ENCODE peak calls at places on chromosomes 11 and 22, in eight cellular contexts. One of them, this sample, is unnamed.

GRCh38 chr11:71139516-71140205 is 112.7 kb downstream of the SHANK2 start:
- DNase-seq in dorsolateral prefrontal cortex: peak
- DNase-seq in cardiac fibroblast: peak
- DNase-seq in H9: no peak
- DNase-seq in mammary epithelial cell: peak
- DNase-seq in kidney: peak
- DNase-seq in A549: no peak
- DNase-seq in HFFc6: no peak
- DNase-seq in this sample: no peak

GRCh38 chr22:43953988-43954771 is 1.1 kb upstream of the SAMM50 start:
- DNase-seq in kidney: no peak
- DNase-seq in dorsolateral prefrontal cortex: no peak
- DNase-seq in A549: no peak
- DNase-seq in cardiac fibroblast: no peak
- DNase-seq in HFFc6: no peak
- DNase-seq in mammary epithelial cell: no peak
- DNase-seq in H9: no peak
- DNase-seq in this sample: no peak

GRCh38 chr11:71199226-71199815 is 53.1 kb downstream of the SHANK2 start:
- DNase-seq in kidney: peak
- DNase-seq in H9: no peak
- DNase-seq in dorsolateral prefrontal cortex: no peak
- DNase-seq in cardiac fibroblast: no peak
- DNase-seq in HFFc6: no peak
- DNase-seq in A549: no peak
- DNase-seq in mammary epithelial cell: no peak
- DNase-seq in this sample: no peak

GRCh38 chr11:127474735-127475134 is 474.2 kb upstream of the KIRREL3 start:
- DNase-seq in dorsolateral prefrontal cortex: no peak
- DNase-seq in mammary epithelial cell: no peak
- DNase-seq in A549: no peak
- DNase-seq in cardiac fibroblast: no peak
- DNase-seq in H9: no peak
- DNase-seq in kidney: no peak
- DNase-seq in HFFc6: no peak
- DNase-seq in this sample: no peak

GRCh38 chr11:125263268-125263790 is 98.8 kb downstream of the PKNOX2 start:
- DNase-seq in cardiac fibroblast: peak
- DNase-seq in dorsolateral prefrontal cortex: peak
- DNase-seq in HFFc6: peak
- DNase-seq in H9: peak
- DNase-seq in kidney: peak
- DNase-seq in A549: no peak
- DNase-seq in mammary epithelial cell: peak
- DNase-seq in this sample: peak

GRCh38 chr11:86678823-86679222 is 6.4 kb upstream of the ME3 start:
- DNase-seq in kidney: no peak
- DNase-seq in cardiac fibroblast: no peak
- DNase-seq in A549: no peak
- DNase-seq in dorsolateral prefrontal cortex: no peak
- DNase-seq in mammary epithelial cell: peak
- DNase-seq in H9: no peak
- DNase-seq in HFFc6: peak
- DNase-seq in this sample: no peak

GRCh38 chr11:104164028-104164520 is at the start of gene PDGFD:
- DNase-seq in cardiac fibroblast: peak
- DNase-seq in H9: peak
- DNase-seq in mammary epithelial cell: peak
- DNase-seq in kidney: peak
- DNase-seq in HFFc6: peak
- DNase-seq in A549: peak
- DNase-seq in dorsolateral prefrontal cortex: peak
- DNase-seq in this sample: peak

GRCh38 chr11:69284081-69284511 is 9.9 kb upstream of the MYEOV start:
- DNase-seq in H9: no peak
- DNase-seq in A549: no peak
- DNase-seq in cardiac fibroblast: no peak
- DNase-seq in kidney: peak
- DNase-seq in HFFc6: no peak
- DNase-seq in dorsolateral prefrontal cortex: no peak
- DNase-seq in mammary epithelial cell: no peak
- DNase-seq in this sample: no peak

GRCh38 chr11:118882489-118882888 is 1.2 kb upstream of the CXCR5 start:
- DNase-seq in H9: no peak
- DNase-seq in dorsolateral prefrontal cortex: no peak
- DNase-seq in mammary epithelial cell: no peak
- DNase-seq in kidney: no peak
- DNase-seq in HFFc6: no peak
- DNase-seq in cardiac fibroblast: no peak
- DNase-seq in A549: no peak
- DNase-seq in this sample: no peak

GRCh38 chr11:116457336-116458007 is 315.3 kb downstream of the BUD13 start:
- DNase-seq in H9: no peak
- DNase-seq in HFFc6: no peak
- DNase-seq in cardiac fibroblast: no peak
- DNase-seq in dorsolateral prefrontal cortex: no peak
- DNase-seq in mammary epithelial cell: no peak
- DNase-seq in A549: no peak
- DNase-seq in kidney: no peak
- DNase-seq in this sample: no peak

GRCh38 chr11:125257185-125257584 is 92.6 kb downstream of the PKNOX2 start:
- DNase-seq in A549: peak
- DNase-seq in dorsolateral prefrontal cortex: no peak
- DNase-seq in H9: peak
- DNase-seq in kidney: no peak
- DNase-seq in HFFc6: no peak
- DNase-seq in mammary epithelial cell: no peak
- DNase-seq in cardiac fibroblast: no peak
- DNase-seq in this sample: no peak

GRCh38 chr22:20591660-20592310 is 84.4 kb downstream of the MED15 start:
- DNase-seq in A549: no peak
- DNase-seq in dorsolateral prefrontal cortex: no peak
- DNase-seq in kidney: no peak
- DNase-seq in HFFc6: peak
- DNase-seq in mammary epithelial cell: no peak
- DNase-seq in H9: peak
- DNase-seq in cardiac fibroblast: no peak
- DNase-seq in this sample: no peak

GRCh38 chr22:30079952-30080533 is at the start of gene HORMAD2:
- DNase-seq in dorsolateral prefrontal cortex: no peak
- DNase-seq in mammary epithelial cell: no peak
- DNase-seq in HFFc6: no peak
- DNase-seq in A549: no peak
- DNase-seq in H9: peak
- DNase-seq in cardiac fibroblast: peak
- DNase-seq in kidney: peak
- DNase-seq in this sample: peak

GRCh38 chr11:44506375-44507016 is 59.0 kb upstream of the CD82 start:
- DNase-seq in kidney: no peak
- DNase-seq in HFFc6: no peak
- DNase-seq in A549: no peak
- DNase-seq in H9: no peak
- DNase-seq in cardiac fibroblast: no peak
- DNase-seq in mammary epithelial cell: no peak
- DNase-seq in dorsolateral prefrontal cortex: no peak
- DNase-seq in this sample: no peak

GRCh38 chr11:35529971-35530495 is 4.6 kb upstream of the PAMR1 start:
- DNase-seq in kidney: no peak
- DNase-seq in H9: no peak
- DNase-seq in HFFc6: peak
- DNase-seq in mammary epithelial cell: peak
- DNase-seq in dorsolateral prefrontal cortex: no peak
- DNase-seq in A549: no peak
- DNase-seq in cardiac fibroblast: peak
- DNase-seq in this sample: no peak

GRCh38 chr11:114060402-114061052 is 1.0 kb downstream of the ZBTB16 start:
- DNase-seq in A549: no peak
- DNase-seq in HFFc6: no peak
- DNase-seq in dorsolateral prefrontal cortex: no peak
- DNase-seq in cardiac fibroblast: no peak
- DNase-seq in H9: peak
- DNase-seq in mammary epithelial cell: peak
- DNase-seq in kidney: peak
- DNase-seq in this sample: peak

GRCh38 chr22:47408409-47408808 is 646.0 kb downstream of the TBC1D22A start:
- DNase-seq in A549: peak
- DNase-seq in H9: no peak
- DNase-seq in kidney: peak
- DNase-seq in HFFc6: no peak
- DNase-seq in mammary epithelial cell: no peak
- DNase-seq in cardiac fibroblast: no peak
- DNase-seq in dorsolateral prefrontal cortex: no peak
- DNase-seq in this sample: no peak

GRCh38 chr22:45804986-45805325 is 133.3 kb downstream of the ATXN10 start:
- DNase-seq in cardiac fibroblast: peak
- DNase-seq in HFFc6: peak
- DNase-seq in kidney: no peak
- DNase-seq in mammary epithelial cell: peak
- DNase-seq in dorsolateral prefrontal cortex: no peak
- DNase-seq in H9: no peak
- DNase-seq in A549: peak
- DNase-seq in this sample: no peak

GRCh38 chr11:43987384-43988039 is 45.1 kb downstream of the C11orf96 start:
- DNase-seq in HFFc6: peak
- DNase-seq in dorsolateral prefrontal cortex: no peak
- DNase-seq in H9: no peak
- DNase-seq in cardiac fibroblast: peak
- DNase-seq in mammary epithelial cell: peak
- DNase-seq in A549: no peak
- DNase-seq in kidney: peak
- DNase-seq in this sample: no peak

GRCh38 chr11:127056338-127056971 is 55.9 kb upstream of the KIRREL3 start:
- DNase-seq in HFFc6: peak
- DNase-seq in mammary epithelial cell: peak
- DNase-seq in cardiac fibroblast: no peak
- DNase-seq in dorsolateral prefrontal cortex: no peak
- DNase-seq in kidney: no peak
- DNase-seq in H9: no peak
- DNase-seq in A549: peak
- DNase-seq in this sample: no peak

DNA sequence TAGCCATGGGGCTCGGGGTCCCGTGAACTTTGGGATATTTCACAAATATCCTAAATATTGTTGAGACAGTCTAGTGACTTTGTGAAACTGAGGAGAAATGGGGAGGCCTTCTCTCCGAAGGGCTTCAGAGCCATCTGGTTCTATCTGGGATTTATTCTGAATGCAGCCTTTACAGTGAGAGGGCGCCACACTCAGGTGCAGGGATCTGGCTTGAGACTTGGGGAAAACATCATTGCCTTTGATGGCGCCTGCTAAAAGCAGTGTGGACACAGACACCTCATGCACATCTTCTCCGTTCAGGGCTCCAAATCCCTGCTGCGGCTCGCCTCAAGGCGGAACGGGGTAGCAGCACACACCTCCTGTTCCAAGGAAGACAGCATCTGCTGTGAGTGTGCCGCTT is 37.2 kb upstream of the OLFML1 start:
- DNase-seq in kidney: no peak
- DNase-seq in A549: no peak
- DNase-seq in mammary epithelial cell: no peak
- DNase-seq in dorsolateral prefrontal cortex: no peak
- DNase-seq in HFFc6: no peak
- DNase-seq in H9: peak
- DNase-seq in cardiac fibroblast: no peak
- DNase-seq in this sample: no peak
- TF ChIP-seq CTCF in kidney: no peak
- TF ChIP-seq CTCF in A549: no peak
- TF ChIP-seq CTCF in mammary epithelial cell: no peak
- TF ChIP-seq CTCF in dorsolateral prefrontal cortex: no peak
- TF ChIP-seq CTCF in HFFc6: peak
- TF ChIP-seq CTCF in H9: peak
- TF ChIP-seq CTCF in cardiac fibroblast: no peak
- TF ChIP-seq CTCF in this sample: no peak

DNA sequence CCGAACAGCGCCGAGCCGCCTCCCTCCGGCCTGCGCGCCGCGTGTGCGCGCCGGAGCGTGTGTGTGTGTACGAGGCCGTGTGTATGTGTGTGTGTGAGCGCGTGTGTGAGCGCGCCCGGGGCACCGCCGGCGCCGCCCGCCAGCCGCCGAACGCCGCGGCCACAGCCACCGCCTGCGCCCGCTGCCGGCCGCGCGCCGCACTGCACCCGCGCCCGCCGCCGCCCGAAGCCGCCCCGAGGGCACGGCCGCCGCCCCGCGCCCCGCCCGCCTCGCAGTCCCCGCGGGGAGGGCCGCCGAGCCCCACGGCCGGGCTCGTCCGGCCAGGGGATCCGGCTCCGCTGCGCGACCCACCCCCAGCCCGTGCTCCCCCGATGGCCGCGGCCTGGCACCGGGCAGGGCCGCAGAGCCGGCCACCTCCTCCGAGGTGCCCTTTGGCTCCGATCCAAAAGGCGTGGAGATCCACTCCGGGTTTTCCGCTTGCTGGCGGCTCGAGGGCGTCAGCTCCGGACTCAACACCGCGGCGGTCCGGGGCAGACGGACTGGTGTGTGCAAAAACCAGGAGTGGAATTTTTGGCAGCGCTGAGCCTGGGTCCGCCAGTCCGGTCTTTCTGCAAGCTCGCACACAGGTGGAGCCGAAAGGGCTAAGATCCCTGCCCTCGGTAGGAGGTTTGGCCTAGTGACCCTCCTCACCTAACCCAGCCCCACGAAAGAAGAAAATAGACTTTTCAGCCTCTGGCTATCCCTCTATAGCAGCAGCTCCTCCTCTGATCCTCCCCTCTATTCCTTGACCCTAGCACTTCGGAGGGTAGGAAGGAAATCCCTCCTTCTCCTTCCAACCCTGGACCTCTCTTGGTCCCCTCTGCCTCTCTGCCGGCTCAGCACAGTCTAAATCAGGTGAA is at the start of gene SYT7:
- DNase-seq in HFFc6: peak
- DNase-seq in kidney: peak
- DNase-seq in H9: peak
- DNase-seq in A549: peak
- DNase-seq in cardiac fibroblast: peak
- DNase-seq in dorsolateral prefrontal cortex: peak
- DNase-seq in mammary epithelial cell: peak
- DNase-seq in this sample: peak
- TF ChIP-seq CTCF in HFFc6: peak
- TF ChIP-seq CTCF in kidney: peak
- TF ChIP-seq CTCF in H9: peak
- TF ChIP-seq CTCF in A549: peak
- TF ChIP-seq CTCF in cardiac fibroblast: no peak
- TF ChIP-seq CTCF in dorsolateral prefrontal cortex: peak
- TF ChIP-seq CTCF in mammary epithelial cell: peak
- TF ChIP-seq CTCF in this sample: peak

GRCh38 chr11:81449588-81450155 is 1284.0 kb downstream of the FAM181B start:
- DNase-seq in kidney: no peak
- DNase-seq in mammary epithelial cell: peak
- DNase-seq in dorsolateral prefrontal cortex: no peak
- DNase-seq in A549: no peak
- DNase-seq in H9: no peak
- DNase-seq in cardiac fibroblast: no peak
- DNase-seq in HFFc6: no peak
- DNase-seq in this sample: no peak

GRCh38 chr11:81444306-81444705 is 1289.4 kb downstream of the FAM181B start:
- DNase-seq in H9: no peak
- DNase-seq in mammary epithelial cell: no peak
- DNase-seq in HFFc6: no peak
- DNase-seq in kidney: no peak
- DNase-seq in dorsolateral prefrontal cortex: no peak
- DNase-seq in cardiac fibroblast: no peak
- DNase-seq in A549: no peak
- DNase-seq in this sample: no peak
- TF ChIP-seq CTCF in H9: peak
- TF ChIP-seq CTCF in mammary epithelial cell: peak
- TF ChIP-seq CTCF in HFFc6: no peak
- TF ChIP-seq CTCF in kidney: no peak
- TF ChIP-seq CTCF in dorsolateral prefrontal cortex: no peak
- TF ChIP-seq CTCF in cardiac fibroblast: no peak
- TF ChIP-seq CTCF in A549: no peak
- TF ChIP-seq CTCF in this sample: peak

GRCh38 chr22:42399315-42400271 is 32.6 kb downstream of the NFAM1 start:
- DNase-seq in HFFc6: no peak
- DNase-seq in cardiac fibroblast: no peak
- DNase-seq in kidney: peak
- DNase-seq in A549: no peak
- DNase-seq in mammary epithelial cell: no peak
- DNase-seq in dorsolateral prefrontal cortex: no peak
- DNase-seq in H9: peak
- DNase-seq in this sample: no peak
- TF ChIP-seq CTCF in HFFc6: no peak
- TF ChIP-seq CTCF in cardiac fibroblast: no peak
- TF ChIP-seq CTCF in kidney: no peak
- TF ChIP-seq CTCF in A549: no peak
- TF ChIP-seq CTCF in mammary epithelial cell: no peak
- TF ChIP-seq CTCF in dorsolateral prefrontal cortex: no peak
- TF ChIP-seq CTCF in H9: no peak
- TF ChIP-seq CTCF in this sample: no peak